ENCODE peak calls at places on chromosomes 12 and 14, in four cellular contexts. N, B, P and F are unnamed samples.

GRCh38 chr12:129964826-129965457 is 61.1 kb upstream of the TMEM132D start:
- DNase-seq in N (no peak), B (no peak), P (no peak), F (no peak)

GRCh38 chr12:12194206-12194605 is 72.6 kb downstream of the LRP6 start:
- DNase-seq in P (no peak), B (no peak), N (no peak), F (no peak)

GRCh38 chr14:20799955-20800544 is 2.6 kb downstream of the RNASE1 start:
- DNase-seq in B (peak), P (no peak), N (no peak), F (no peak)

GRCh38 chr14:33475623-33476022 is 475.3 kb downstream of the EGLN3 start:
- DNase-seq in N (peak), P (peak), B (no peak), F (peak)

GRCh38 chr12:48334807-48335206 is 15.9 kb downstream of the ZNF641 start:
- DNase-seq in B (no peak), N (no peak), P (no peak), F (no peak)

GRCh38 chr12:8658361-8658760 is 4.3 kb downstream of the MFAP5 start:
- DNase-seq in P (no peak), B (no peak), N (no peak), F (no peak)

GRCh38 chr12:8037046-8037663 is 4.6 kb downstream of the FOXJ2 start:
- DNase-seq in B (no peak), P (no peak), N (no peak), F (no peak)

GRCh38 chr14:105602799-105603763 is 76.7 kb downstream of the TMEM121 start:
- DNase-seq in N (no peak), B (peak), P (no peak), F (no peak)

GRCh38 chr12:119835068-119835467 is 42.1 kb downstream of the CIT start:
- DNase-seq in N (no peak), P (no peak), B (no peak), F (peak)

GRCh38 chr14:53190938-53191337 is 37.8 kb upstream of the DDHD1 start:
- DNase-seq in N (no peak), P (no peak), B (no peak), F (no peak)

GRCh38 chr14:82354126-82354525 is 820.5 kb upstream of the SEL1L start:
- DNase-seq in P (no peak), N (no peak), B (no peak), F (no peak)

GRCh38 chr12:118429703-118430383 is 53.5 kb downstream of the SUDS3 start:
- DNase-seq in N (no peak), P (no peak), B (no peak), F (no peak)

GRCh38 chr12:59858508-59858907 is 262.7 kb downstream of the SLC16A7 start:
- DNase-seq in N (no peak), P (no peak), B (no peak), F (no peak)

GRCh38 chr14:93830753-93831461 is 42.6 kb upstream of the PRIMA1 start:
- DNase-seq in B (no peak), N (no peak), P (no peak), F (no peak)

GRCh38 chr14:75046899-75047298 is 4.4 kb downstream of the MLH3 start:
- DNase-seq in N (no peak), P (no peak), B (no peak), F (no peak)

GRCh38 chr12:94954029-94954685 is 49.3 kb downstream of the NDUFA12 start:
- DNase-seq in B (peak), P (no peak), N (no peak), F (no peak)

GRCh38 chr14:103528158-103528511 is 861 bp upstream of the TRMT61A start:
- DNase-seq in P (no peak), N (no peak), B (no peak), F (no peak)

GRCh38 chr12:42691991-42692557 is 102.5 kb upstream of the PRICKLE1 start:
- DNase-seq in N (no peak), B (no peak), P (no peak), F (no peak)

GRCh38 chr12:79725987-79726386 is 35.2 kb upstream of the PAWR start:
- DNase-seq in B (no peak), N (no peak), P (no peak), F (no peak)

GRCh38 chr12:55925371-55925770 is 2.3 kb downstream of the PYM1 start:
- DNase-seq in B (no peak), N (no peak), P (no peak), F (no peak)

GRCh38 chr12:55929306-55929791 is 1.6 kb upstream of the DGKA start:
- DNase-seq in P (no peak), B (no peak), N (no peak), F (no peak)

GRCh38 chr12:55925870-55926737 is 1.6 kb downstream of the PYM1 start:
- DNase-seq in B (peak), P (no peak), N (no peak), F (no peak)

GRCh38 chr12:55926738-55927587 is 731 bp downstream of the PYM1 start:
- DNase-seq in P (peak), N (peak), B (peak), F (peak)

GRCh38 chr12:55927588-55928502 is at the start of gene PYM1:
- DNase-seq in B (peak), N (peak), P (peak), F (peak)
- TF ChIP-seq TEAD4 in B (no peak), N (no peak), P (no peak), F (no peak)

GRCh38 chr14:69559581-69560011 is 15.1 kb downstream of the CCDC177 start:
- DNase-seq in N (peak), B (no peak), P (no peak), F (no peak)
- TF ChIP-seq TEAD4 in N (no peak), B (no peak), P (no peak), F (no peak)

GRCh38 chr14:95361373-95362179 is 41.9 kb upstream of the CLMN start:
- DNase-seq in N (peak), P (peak), B (peak), F (peak)
- TF ChIP-seq TEAD4 in N (no peak), P (no peak), B (no peak), F (no peak)

DNA sequence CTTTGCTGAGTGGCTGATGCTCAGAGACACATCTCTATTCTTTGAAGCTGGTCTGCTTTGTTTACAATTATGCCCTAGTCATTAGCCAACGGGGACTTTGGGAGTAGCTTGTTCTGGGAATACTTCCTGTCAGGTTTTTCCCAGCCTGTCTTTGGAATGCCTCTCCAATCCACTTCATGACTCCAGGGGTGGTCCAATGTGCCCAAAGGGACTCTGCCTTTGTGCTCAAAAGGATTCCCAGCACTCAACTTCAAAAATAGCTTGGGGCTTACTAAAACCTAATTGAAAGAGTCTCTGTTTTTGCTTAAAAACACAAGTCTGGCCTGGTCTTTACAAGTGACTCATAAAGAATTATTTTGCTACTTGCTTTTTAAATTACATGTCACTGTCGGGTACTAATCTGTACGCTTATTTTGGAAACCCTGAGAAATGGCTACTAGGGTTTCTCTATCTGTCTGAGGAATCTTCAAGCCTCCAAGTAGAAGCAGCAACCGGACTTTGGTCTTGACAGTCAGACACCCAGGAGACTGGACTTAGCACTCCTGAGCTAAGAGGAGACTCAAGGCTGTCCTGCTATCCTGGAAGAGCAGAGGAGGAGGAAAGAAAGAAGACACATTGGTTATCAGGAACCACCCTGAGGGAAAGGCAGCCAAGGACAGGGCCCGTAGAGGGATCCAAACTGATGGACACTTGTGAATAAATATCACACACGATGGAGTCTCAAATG is 20.7 kb downstream of the PHLDA1 start:
- DNase-seq in N (no peak), P (no peak), B (no peak), F (no peak)
- TF ChIP-seq TEAD4 in N (no peak), P (no peak), B (no peak), F (no peak)

GRCh38 chr14:85934123-85934885 is 404.4 kb downstream of the FLRT2 start:
- DNase-seq in B (peak), P (no peak), N (peak), F (no peak)
- TF ChIP-seq TEAD4 in B (no peak), P (no peak), N (no peak), F (no peak)

DNA sequence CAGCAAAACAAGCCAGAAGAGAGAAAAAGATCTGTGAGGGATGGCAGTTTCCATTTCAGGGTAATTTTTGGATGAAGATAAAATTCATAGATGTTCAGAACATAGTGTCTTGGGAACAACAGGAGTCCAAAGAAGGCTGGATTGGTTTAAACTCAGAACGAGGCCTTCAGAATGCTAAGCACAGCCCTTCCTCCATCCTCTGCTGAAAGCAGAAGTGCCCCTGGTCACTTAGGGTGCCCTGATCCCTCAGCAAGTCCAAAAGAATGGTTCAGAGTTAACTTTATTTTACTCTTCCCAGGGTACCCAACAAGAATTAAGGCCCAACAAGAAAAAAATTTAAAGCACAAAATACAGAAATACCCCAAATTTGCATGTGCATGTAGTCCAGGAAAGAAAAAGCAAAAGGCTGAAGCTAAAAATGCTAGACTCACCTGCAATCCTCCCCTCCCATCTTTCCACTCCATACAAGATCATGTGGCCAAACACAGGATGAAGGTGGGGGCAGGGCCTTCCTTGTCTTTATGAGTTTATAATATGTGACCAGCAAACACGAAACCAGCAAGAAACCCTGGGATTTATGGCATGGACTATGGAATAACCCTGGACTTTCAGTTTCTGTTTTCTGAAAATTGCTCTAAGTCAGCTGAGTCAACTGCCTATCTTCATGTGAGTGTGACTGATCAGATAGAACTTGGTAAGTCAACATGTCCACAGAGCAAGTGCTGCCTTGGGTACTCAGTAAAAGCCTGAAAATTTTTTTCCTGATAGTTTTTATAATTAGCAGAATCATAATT is 21.2 kb downstream of the MAX start:
- DNase-seq in N (no peak), B (no peak), P (no peak), F (no peak)
- TF ChIP-seq TEAD4 in N (no peak), B (no peak), P (no peak), F (no peak)

DNA sequence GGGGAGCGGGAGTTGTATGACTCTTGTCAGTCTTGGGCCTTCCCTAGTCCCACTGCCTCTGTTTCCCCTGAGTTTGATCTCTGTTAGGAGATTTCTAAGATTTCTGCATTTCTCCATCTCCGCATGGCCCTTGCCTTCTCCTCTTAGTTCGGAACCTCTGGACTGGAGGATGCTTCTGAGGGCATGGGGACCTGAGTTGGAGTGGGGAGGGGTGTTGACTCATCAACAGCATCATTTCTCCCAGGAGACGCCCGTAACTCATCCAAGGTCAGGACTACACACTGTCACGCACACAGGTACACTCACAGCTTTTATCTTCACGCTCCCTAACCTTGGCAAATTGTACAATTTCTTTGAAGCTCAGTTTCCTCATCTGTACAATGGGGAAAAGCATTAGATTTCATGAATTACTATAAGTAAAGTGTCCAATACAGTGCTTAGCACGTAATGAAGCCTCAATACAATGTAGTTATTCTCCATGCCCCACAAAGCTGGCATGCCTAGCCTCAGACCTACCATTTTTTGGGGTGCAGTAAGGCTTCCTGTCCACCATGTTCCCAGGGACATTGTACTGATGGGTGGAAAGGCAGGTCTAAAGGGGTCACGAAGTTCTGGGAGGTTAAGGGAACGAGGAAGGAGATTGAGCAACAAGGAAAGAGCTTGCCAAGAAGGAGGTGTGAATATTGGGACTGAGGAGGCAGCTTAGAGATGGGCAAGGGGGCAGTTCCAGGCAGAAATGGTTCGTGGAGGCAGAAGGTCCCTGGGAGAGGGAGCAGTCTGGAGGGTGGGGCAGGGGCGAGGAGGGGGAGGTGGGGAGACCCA is 600 bp upstream of the LAG3 start:
- DNase-seq in B (no peak), P (no peak), N (no peak), F (no peak)
- TF ChIP-seq TEAD4 in B (no peak), P (no peak), N (no peak), F (no peak)

DNA sequence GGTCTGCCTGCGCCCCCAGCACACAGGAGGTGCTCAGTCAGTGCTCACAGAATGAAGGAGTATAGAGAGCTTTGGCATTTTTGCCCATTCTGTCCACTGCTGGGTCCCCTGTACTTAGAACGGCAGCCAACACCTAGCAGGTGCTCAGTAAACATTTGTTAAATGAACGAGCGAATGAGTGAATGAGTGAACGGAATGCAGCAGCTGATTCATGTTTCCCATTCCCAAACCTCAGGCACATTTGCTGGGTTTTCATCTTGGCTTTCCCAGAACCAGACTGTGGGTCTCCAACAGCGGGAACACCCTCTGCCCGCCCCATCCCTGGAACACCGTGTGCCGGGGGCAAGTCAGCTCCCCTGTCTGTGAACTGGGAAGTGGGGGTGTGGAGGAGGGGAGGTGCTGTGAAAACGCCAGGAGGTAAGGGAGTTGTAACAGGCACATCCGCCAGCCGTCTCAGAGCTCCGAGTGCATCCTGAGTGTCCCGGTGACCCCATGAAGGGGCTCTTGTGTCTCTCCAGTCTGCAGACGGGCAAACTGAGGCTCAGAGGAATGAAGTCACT is 47.3 kb downstream of the SCARB1 start:
- DNase-seq in N (no peak), B (no peak), P (no peak), F (no peak)
- TF ChIP-seq TEAD4 in N (no peak), B (no peak), P (no peak), F (no peak)

GRCh38 chr12:6790496-6791150 is 1.3 kb downstream of the CD4 start:
- DNase-seq in P (no peak), N (no peak), B (no peak), F (no peak)
- TF ChIP-seq TEAD4 in P (no peak), N (no peak), B (no peak), F (no peak)